ENCODE peak calls at places on chromosomes 2 and 18, in four cellular contexts. One of them, this sample, is unnamed.

GRCh38 chr2:221096651-221097567 is 475.2 kb downstream of the EPHA4 start:
- DNase-seq in cardiac fibroblast: no peak
- DNase-seq in endothelial cell: no peak
- DNase-seq in LNCaP clone FGC: no peak
- DNase-seq in this sample: peak

GRCh38 chr2:144509001-144509545 is 10.8 kb downstream of the ZEB2 start:
- DNase-seq in cardiac fibroblast: peak
- DNase-seq in endothelial cell: no peak
- DNase-seq in LNCaP clone FGC: no peak
- DNase-seq in this sample: no peak

GRCh38 chr18:11728247-11728646 is 39.2 kb downstream of the GNAL start:
- DNase-seq in cardiac fibroblast: peak
- DNase-seq in endothelial cell: peak
- DNase-seq in LNCaP clone FGC: no peak
- DNase-seq in this sample: peak

GRCh38 chr2:178069551-178069950 is 3.0 kb downstream of the PDE11A start:
- DNase-seq in cardiac fibroblast: no peak
- DNase-seq in endothelial cell: no peak
- DNase-seq in LNCaP clone FGC: no peak
- DNase-seq in this sample: no peak

GRCh38 chr2:102094917-102095316 is 47.6 kb upstream of the IL1R1 start:
- DNase-seq in cardiac fibroblast: peak
- DNase-seq in endothelial cell: no peak
- DNase-seq in LNCaP clone FGC: no peak
- DNase-seq in this sample: peak

GRCh38 chr2:228065686-228066085 is 115.8 kb downstream of the SPHKAP start:
- DNase-seq in cardiac fibroblast: no peak
- DNase-seq in endothelial cell: no peak
- DNase-seq in LNCaP clone FGC: no peak
- DNase-seq in this sample: peak

GRCh38 chr2:239107936-239108335 is 260.1 kb downstream of the TWIST2 start:
- DNase-seq in cardiac fibroblast: no peak
- DNase-seq in endothelial cell: no peak
- DNase-seq in LNCaP clone FGC: no peak
- DNase-seq in this sample: no peak

GRCh38 chr18:3015203-3015590 is 2.3 kb upstream of the LPIN2 start:
- DNase-seq in cardiac fibroblast: peak
- DNase-seq in endothelial cell: no peak
- DNase-seq in LNCaP clone FGC: no peak
- DNase-seq in this sample: peak

GRCh38 chr2:153059338-153060052 is 341.1 kb downstream of the ARL6IP6 start:
- DNase-seq in cardiac fibroblast: peak
- DNase-seq in endothelial cell: peak
- DNase-seq in LNCaP clone FGC: no peak
- DNase-seq in this sample: peak

GRCh38 chr18:12021596-12021995 is 40.3 kb downstream of the IMPA2 start:
- DNase-seq in cardiac fibroblast: no peak
- DNase-seq in endothelial cell: no peak
- DNase-seq in LNCaP clone FGC: no peak
- DNase-seq in this sample: no peak

GRCh38 chr2:172081248-172082022 is 3.9 kb upstream of the DLX1 start:
- DNase-seq in cardiac fibroblast: no peak
- DNase-seq in endothelial cell: peak
- DNase-seq in LNCaP clone FGC: no peak
- DNase-seq in this sample: no peak

GRCh38 chr2:141468746-141469145 is 662.1 kb downstream of the LRP1B start:
- DNase-seq in cardiac fibroblast: no peak
- DNase-seq in endothelial cell: no peak
- DNase-seq in LNCaP clone FGC: peak
- DNase-seq in this sample: no peak

GRCh38 chr2:120014231-120014990 is 1.5 kb downstream of the EPB41L5 start:
- DNase-seq in cardiac fibroblast: no peak
- DNase-seq in endothelial cell: no peak
- DNase-seq in LNCaP clone FGC: peak
- DNase-seq in this sample: no peak

GRCh38 chr2:20141056-20141762 is 83.7 kb downstream of the SDC1 start:
- DNase-seq in cardiac fibroblast: peak
- DNase-seq in endothelial cell: no peak
- DNase-seq in LNCaP clone FGC: no peak
- DNase-seq in this sample: peak

GRCh38 chr2:71675296-71675695 is 221.9 kb downstream of the DYSF start:
- DNase-seq in cardiac fibroblast: no peak
- DNase-seq in endothelial cell: no peak
- DNase-seq in LNCaP clone FGC: no peak
- DNase-seq in this sample: peak

GRCh38 chr2:69741281-69742169 is at the start of gene ANXA4:
- DNase-seq in cardiac fibroblast: peak
- DNase-seq in endothelial cell: peak
- DNase-seq in LNCaP clone FGC: no peak
- DNase-seq in this sample: peak

GRCh38 chr2:65744801-65745200 is 312.4 kb upstream of the SPRED2 start:
- DNase-seq in cardiac fibroblast: no peak
- DNase-seq in endothelial cell: no peak
- DNase-seq in LNCaP clone FGC: no peak
- DNase-seq in this sample: no peak

GRCh38 chr2:44277541-44277940 is 2.3 kb downstream of the SLC3A1 start:
- DNase-seq in cardiac fibroblast: no peak
- DNase-seq in endothelial cell: no peak
- DNase-seq in LNCaP clone FGC: no peak
- DNase-seq in this sample: no peak

GRCh38 chr2:219104107-219105050 is 43.7 kb upstream of the IHH start:
- DNase-seq in cardiac fibroblast: peak
- DNase-seq in endothelial cell: peak
- DNase-seq in LNCaP clone FGC: no peak
- DNase-seq in this sample: peak

This sample was measured in MCF 10A.